ENCODE peak calls at places on chromosomes 6 and 20, in four cellular contexts. Y is GM12891, Q is GM12878, E is K562. F is an unnamed sample.

GRCh38 chr6:114638346-114638745 is 295.5 kb upstream of the HS3ST5 start:
- DNase-seq in Y (no peak), Q (no peak), E (no peak), F (no peak)

GRCh38 chr6:157840776-157841175 is 17.7 kb downstream of the SNX9 start:
- DNase-seq in Y (no peak), Q (no peak), E (no peak), F (no peak)

GRCh38 chr20:41630846-41631245 is 12.7 kb upstream of the CHD6 start:
- DNase-seq in Y (no peak), Q (no peak), E (no peak), F (no peak)

GRCh38 chr6:116672306-116672705 is 3.7 kb upstream of the ZUP1 start:
- DNase-seq in Y (no peak), Q (no peak), E (no peak), F (no peak)

GRCh38 chr20:46246527-46246926 is 61.8 kb downstream of the CDH22 start:
- DNase-seq in Y (no peak), Q (no peak), E (no peak), F (no peak)

GRCh38 chr6:7058250-7058923 is 49.4 kb upstream of the RREB1 start:
- DNase-seq in Y (no peak), Q (no peak), E (peak), F (no peak)

GRCh38 chr6:151254451-151255081 is 14.8 kb downstream of the AKAP12 start:
- DNase-seq in Y (no peak), Q (no peak), E (no peak), F (no peak)

GRCh38 chr6:147135211-147135672 is 69.0 kb upstream of the STXBP5 start:
- DNase-seq in Y (no peak), Q (no peak), E (peak), F (no peak)

GRCh38 chr6:99467509-99468106 is 42.5 kb upstream of the PNISR start:
- DNase-seq in Y (no peak), Q (no peak), E (peak), F (no peak)

GRCh38 chr6:149212892-149213786 is 104.4 kb upstream of the TAB2 start:
- DNase-seq in Y (no peak), Q (no peak), E (no peak), F (no peak)

GRCh38 chr20:32336918-32337347 is 21.2 kb upstream of the ASXL1 start:
- DNase-seq in Y (no peak), Q (no peak), E (peak), F (no peak)

GRCh38 chr6:7042654-7043545 is 64.9 kb upstream of the RREB1 start:
- DNase-seq in Y (no peak), Q (no peak), E (no peak), F (no peak)

GRCh38 chr6:89037156-89037900 is 43.2 kb upstream of the PNRC1 start:
- DNase-seq in Y (no peak), Q (no peak), E (no peak), F (no peak)

GRCh38 chr6:155272353-155273222 is 8.8 kb downstream of the CLDN20 start:
- DNase-seq in Y (no peak), Q (no peak), E (no peak), F (no peak)

GRCh38 chr6:36577298-36577697 is 16.9 kb upstream of the SRSF3 start:
- DNase-seq in Y (no peak), Q (no peak), E (peak), F (no peak)

GRCh38 chr20:57614490-57615471 is 5.4 kb downstream of the ZBP1 start:
- DNase-seq in Y (no peak), Q (no peak), E (no peak), F (no peak)

GRCh38 chr6:89566011-89566775 is 72.4 kb downstream of the LYRM2 start:
- DNase-seq in Y (no peak), Q (no peak), E (no peak), F (no peak)

GRCh38 chr20:45392733-45393132 is 14.6 kb upstream of the TP53TG5 start:
- DNase-seq in Y (no peak), Q (no peak), E (no peak), F (no peak)

GRCh38 chr6:130425532-130425931 is 59.7 kb downstream of the TMEM200A start:
- DNase-seq in Y (no peak), Q (no peak), E (no peak), F (no peak)

GRCh38 chr6:4901256-4902061 is 102.4 kb downstream of the RPP40 start:
- DNase-seq in Y (peak), Q (peak), E (no peak), F (no peak)

GRCh38 chr6:36627801-36628246 is 33.7 kb downstream of the SRSF3 start:
- DNase-seq in Y (no peak), Q (no peak), E (no peak), F (no peak)

GRCh38 chr6:158684311-158684710 is 34.5 kb downstream of the SYTL3 start:
- DNase-seq in Y (no peak), Q (no peak), E (no peak), F (no peak)

GRCh38 chr20:35311409-35311808 is 19.2 kb upstream of the FAM83C start:
- DNase-seq in Y (no peak), Q (no peak), E (peak), F (no peak)

GRCh38 chr6:42436825-42437224 is 14.9 kb downstream of the TRERF1 start:
- DNase-seq in Y (no peak), Q (no peak), E (no peak), F (no peak)

GRCh38 chr6:42314571-42314950 is 96.9 kb upstream of the MRPS10 start:
- DNase-seq in Y (no peak), Q (no peak), E (no peak), F (no peak)

GRCh38 chr20:37309290-37309689 is 19.8 kb downstream of the MANBAL start:
- DNase-seq in Y (no peak), Q (no peak), E (no peak), F (no peak)

GRCh38 chr20:57819291-57819690 is 109.5 kb upstream of the PMEPA1 start:
- DNase-seq in Y (no peak), Q (no peak), E (no peak), F (no peak)

GRCh38 chr6:134029495-134030455 is 22.6 kb downstream of the SLC2A12 start:
- DNase-seq in Y (no peak), Q (no peak), E (peak), F (no peak)

GRCh38 chr6:162190936-162191335 is 536.6 kb downstream of the PRKN start:
- DNase-seq in Y (no peak), Q (no peak), E (no peak), F (no peak)

GRCh38 chr6:149060985-149061760 is 256.3 kb upstream of the TAB2 start:
- DNase-seq in Y (no peak), Q (no peak), E (no peak), F (no peak)

GRCh38 chr6:88538130-88538706 is 372.1 kb upstream of the CNR1 start:
- DNase-seq in Y (no peak), Q (no peak), E (peak), F (no peak)

GRCh38 chr20:18650224-18650623 is 62.4 kb downstream of the DTD1 start:
- DNase-seq in Y (no peak), Q (no peak), E (no peak), F (no peak)

GRCh38 chr20:9699181-9699580 is 139.7 kb downstream of the PAK5 start:
- DNase-seq in Y (no peak), Q (no peak), E (no peak), F (no peak)

GRCh38 chr20:10449270-10449669 is 14.2 kb downstream of the SLX4IP start:
- DNase-seq in Y (no peak), Q (no peak), E (no peak), F (no peak)

GRCh38 chr6:164085086-164085485 is 670.6 kb downstream of the QKI start:
- DNase-seq in Y (no peak), Q (no peak), E (no peak), F (no peak)

GRCh38 chr6:167644404-167645132 is 182.1 kb upstream of the AFDN start:
- DNase-seq in Y (no peak), Q (no peak), E (no peak), F (no peak)

GRCh38 chr20:49270177-49270576 is 7.7 kb downstream of the ZNFX1 start:
- DNase-seq in Y (no peak), Q (no peak), E (no peak), F (no peak)

GRCh38 chr6:13872681-13873080 is 52.1 kb upstream of the RNF182 start:
- DNase-seq in Y (no peak), Q (no peak), E (no peak), F (no peak)

GRCh38 chr20:57522380-57522973 is 2.5 kb downstream of the CTCFL start:
- DNase-seq in Y (peak), Q (no peak), E (peak), F (no peak)

GRCh38 chr6:39818695-39819094 is 26.5 kb downstream of the DAAM2 start:
- DNase-seq in Y (no peak), Q (no peak), E (no peak), F (no peak)
- TF ChIP-seq POLR2AphosphoS5 in Y (no peak), Q (no peak), E (no peak), F (no peak)

GRCh38 chr6:26124550-26125014 is 37.4 kb downstream of the HFE start:
- DNase-seq in Y (no peak), Q (no peak), E (no peak), F (no peak)
- TF ChIP-seq TAF1 in Y (no peak), Q (no peak), E (no peak), F (no peak)

DNA sequence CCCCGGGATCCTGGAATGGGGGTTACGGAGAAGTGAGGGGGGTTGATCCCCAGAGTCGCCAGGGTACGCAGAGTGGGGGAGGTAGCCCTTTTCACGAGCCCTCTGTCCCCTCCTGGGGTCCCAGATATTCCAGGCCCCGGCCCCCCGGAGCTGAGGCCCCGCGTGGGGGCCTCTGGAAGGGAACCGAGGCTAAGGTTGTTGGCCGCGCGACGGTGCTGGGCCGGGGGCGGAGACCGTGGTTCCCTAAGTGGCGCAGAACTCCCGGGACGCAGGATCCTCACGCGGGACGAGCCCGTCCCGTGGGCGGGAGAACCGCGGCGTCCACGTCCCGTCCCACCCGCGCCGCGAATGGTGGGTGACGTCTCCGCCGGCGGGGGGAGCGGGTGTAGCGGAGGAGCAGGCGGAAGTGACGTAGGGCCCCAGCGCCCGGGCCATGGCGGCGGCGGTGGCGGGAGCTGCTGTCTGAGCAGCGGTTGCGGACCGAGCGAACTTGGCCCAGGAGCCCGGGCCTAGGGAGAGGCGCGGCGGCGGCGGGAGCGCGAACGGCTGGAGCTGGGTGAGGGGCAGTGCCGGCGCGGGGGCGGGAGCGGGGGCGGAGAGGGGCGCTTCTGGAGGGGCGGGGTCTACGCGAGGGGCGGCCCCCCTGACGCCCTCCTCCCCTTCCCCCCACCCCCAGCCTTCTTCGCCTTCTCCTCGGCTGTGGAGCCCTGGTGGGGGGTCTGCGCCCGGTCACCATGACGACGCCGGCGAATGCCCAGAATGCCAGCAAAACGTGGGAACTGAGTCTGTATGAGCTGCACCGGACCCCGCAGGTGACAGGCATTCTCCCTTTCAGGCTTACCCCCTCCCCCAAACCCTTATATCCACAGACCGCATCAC is at the start of gene RING1:
- DNase-seq in Y (peak), Q (no peak), E (peak), F (peak)
- TF ChIP-seq POLR2A in Y (peak), Q (peak), E (peak), F (peak)

GRCh38 chr6:9484686-9485085 is 930.2 kb downstream of the TFAP2A start:
- DNase-seq in Y (no peak), Q (no peak), E (no peak), F (no peak)

GRCh38 chr6:9481292-9482029 is 933.4 kb downstream of the TFAP2A start:
- DNase-seq in Y (no peak), Q (no peak), E (no peak), F (no peak)

GRCh38 chr6:9485992-9486391 is 928.9 kb downstream of the TFAP2A start:
- DNase-seq in Y (no peak), Q (no peak), E (no peak), F (no peak)

GRCh38 chr6:9484091-9484490 is 930.8 kb downstream of the TFAP2A start:
- DNase-seq in Y (no peak), Q (no peak), E (no peak), F (no peak)

DNA sequence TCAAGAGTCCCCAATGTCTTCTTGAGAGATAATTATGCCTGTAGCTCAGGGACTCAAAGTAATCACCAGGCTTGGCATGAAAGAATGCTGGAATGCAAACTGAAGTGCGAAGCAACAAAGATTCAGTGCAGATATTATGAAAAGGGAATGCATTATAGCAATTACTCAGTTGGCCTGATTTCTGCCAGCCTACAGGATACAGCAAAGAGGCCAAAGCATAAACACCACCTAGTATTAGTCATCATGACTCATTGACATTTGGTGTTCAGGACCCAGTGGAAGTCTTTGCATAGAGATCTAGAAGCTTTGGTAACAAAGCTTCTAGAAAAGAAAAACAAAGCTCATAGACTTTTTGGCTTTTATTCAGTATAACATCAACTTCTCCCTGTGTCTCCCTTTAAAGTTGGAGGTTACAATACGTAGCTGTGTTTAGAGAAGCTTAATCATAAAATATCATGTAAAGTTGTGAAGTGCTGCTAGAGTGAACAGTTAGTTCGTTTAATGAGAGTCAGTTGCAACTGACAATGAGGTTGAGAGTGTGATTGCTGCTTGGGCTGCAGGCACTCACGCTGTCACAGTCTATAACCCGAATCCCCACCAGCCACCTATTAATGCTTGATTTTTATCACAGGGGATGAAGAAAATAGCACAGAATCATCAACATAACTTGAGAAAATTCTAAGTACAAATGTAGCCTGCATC is 932.7 kb downstream of the TFAP2A start:
- DNase-seq in Y (no peak), Q (no peak), E (no peak), F (no peak)
- TF ChIP-seq POLR2AphosphoS5 in Y (no peak), Q (no peak), E (no peak), F (no peak)

GRCh38 chr6:1230689-1231605 is 81.0 kb upstream of the FOXQ1 start:
- DNase-seq in Y (no peak), Q (no peak), E (no peak), F (no peak)
- TF ChIP-seq TAF1 in Y (no peak), Q (no peak), E (no peak), F (no peak)

F was measured in GM12892.